ENCODE peak calls at places on chromosomes 5 and 9, in seven cellular contexts. U is Peyer's patch, B is adrenal gland, R is K562, W is sigmoid colon, D is stomach, V is esophagus squamous epithelium. T is an unnamed sample. For H3K36me3, the result is how much of the 10 kb centered on the place peaks cover.

GRCh38 chr5:142621227-142621626 is 64.7 kb downstream of the FGF1 start:
- DNase-seq in D (no peak), V (no peak), R (no peak), U (no peak), W (no peak), B (no peak), T (no peak)

GRCh38 chr9:89610391-89610925 is 5.6 kb downstream of the GADD45G start:
- DNase-seq in V (no peak), R (no peak), U (no peak), B (no peak), D (no peak), W (no peak), T (no peak)

GRCh38 chr5:124997186-124997893 is 250.9 kb upstream of the ZNF608 start:
- DNase-seq in V (no peak), B (no peak), D (no peak), W (no peak), U (no peak), R (no peak), T (no peak)

GRCh38 chr5:77431719-77432118 is 60.4 kb downstream of the WDR41 start:
- DNase-seq in D (no peak), W (no peak), B (no peak), V (no peak), U (no peak), R (no peak), T (no peak)

GRCh38 chr9:126151031-126151670 is 175.5 kb upstream of the MVB12B start:
- DNase-seq in B (peak), R (no peak), D (peak), W (no peak), V (no peak), U (no peak), T (no peak)

GRCh38 chr9:30628915-30629564 is 1755.4 kb upstream of the ACO1 start:
- DNase-seq in R (no peak), V (no peak), U (no peak), B (no peak), D (no peak), W (no peak), T (no peak)

GRCh38 chr5:176866913-176867312 is 32.2 kb downstream of the HK3 start:
- DNase-seq in R (peak), W (no peak), B (peak), V (no peak), D (no peak), U (no peak), T (no peak)

GRCh38 chr5:178201221-178201926 is 3.0 kb upstream of the HNRNPAB start:
- DNase-seq in R (no peak), V (no peak), W (peak), U (no peak), B (peak), D (no peak), T (no peak)

GRCh38 chr9:17398351-17398750 is 180.5 kb upstream of the SH3GL2 start:
- DNase-seq in D (no peak), V (no peak), R (no peak), W (no peak), U (no peak), B (no peak), T (no peak)

GRCh38 chr5:2864515-2864914 is 113.0 kb upstream of the IRX2 start:
- DNase-seq in R (no peak), U (no peak), D (no peak), W (peak), V (no peak), B (no peak), T (no peak)

GRCh38 chr9:116039893-116040292 is 113.7 kb upstream of the PAPPA start:
- DNase-seq in D (no peak), W (no peak), R (no peak), V (no peak), U (no peak), B (no peak), T (no peak)

GRCh38 chr5:142929602-142930001 is 159.4 kb downstream of the ARHGAP26 start:
- DNase-seq in R (no peak), W (no peak), D (no peak), B (no peak), U (no peak), V (no peak), T (peak)

GRCh38 chr9:116390306-116391228 is 237.0 kb downstream of the PAPPA start:
- DNase-seq in V (no peak), B (no peak), R (no peak), W (no peak), D (no peak), U (no peak), T (no peak)

GRCh38 chr9:129021091-129021490 is 7.0 kb downstream of the SH3GLB2 start:
- DNase-seq in W (no peak), D (peak), R (no peak), B (peak), U (peak), V (no peak), T (no peak)

GRCh38 chr9:650362-650761 is 191.1 kb upstream of the DMRT1 start:
- DNase-seq in R (no peak), V (no peak), D (no peak), U (no peak), B (no peak), W (no peak), T (no peak)

GRCh38 chr5:75275736-75276135 is 39.1 kb upstream of the ANKRD31 start:
- DNase-seq in D (no peak), V (no peak), R (no peak), W (no peak), U (no peak), B (no peak), T (no peak)

GRCh38 chr5:56516936-56517521 is 283.9 kb upstream of the ANKRD55 start:
- DNase-seq in R (peak), W (no peak), B (peak), V (no peak), D (peak), U (no peak), T (peak)

GRCh38 chr5:132663771-132664695 is 6.1 kb downstream of the IL13 start:
- DNase-seq in B (no peak), U (no peak), D (peak), W (no peak), V (no peak), R (peak), T (no peak)

GRCh38 chr9:79213417-79214125 is 358.2 kb upstream of the TLE4 start:
- DNase-seq in U (no peak), R (no peak), B (no peak), D (no peak), W (no peak), V (no peak), T (no peak)

GRCh38 chr5:65811004-65811403 is 89.0 kb downstream of the NLN start:
- DNase-seq in U (no peak), W (no peak), V (no peak), D (no peak), R (no peak), B (no peak), T (no peak)

GRCh38 chr9:89674667-89675402 is 70.0 kb downstream of the GADD45G start:
- DNase-seq in B (peak), D (peak), V (no peak), W (no peak), U (no peak), R (no peak), T (no peak)

GRCh38 chr5:91941590-91941989 is 558.5 kb upstream of the ARRDC3 start:
- DNase-seq in V (no peak), U (no peak), D (no peak), B (no peak), W (no peak), R (no peak), T (no peak)

GRCh38 chr5:172853355-172853975 is 19.4 kb downstream of the ERGIC1 start:
- DNase-seq in R (no peak), V (no peak), W (no peak), D (no peak), U (no peak), B (no peak), T (no peak)

GRCh38 chr5:154663424-154663823 is 91.8 kb upstream of the LARP1 start:
- DNase-seq in D (no peak), R (no peak), B (no peak), V (no peak), W (no peak), U (no peak), T (no peak)

GRCh38 chr9:94199776-94200175 is 59.3 kb upstream of the ZNF169 start:
- DNase-seq in D (no peak), R (no peak), B (no peak), U (no peak), V (no peak), W (no peak), T (no peak)

GRCh38 chr9:75088646-75089368 is 493 bp downstream of the OSTF1 start:
- DNase-seq in R (peak), B (peak), V (peak), U (peak), D (peak), W (peak), T (peak)

GRCh38 chr5:112253478-112254250 is 165.4 kb downstream of the EPB41L4A start:
- DNase-seq in V (no peak), U (no peak), B (peak), D (no peak), R (no peak), W (peak), T (no peak)

GRCh38 chr9:121509175-121509574 is 9.5 kb upstream of the GGTA1 start:
- DNase-seq in W (no peak), B (no peak), D (no peak), V (no peak), U (no peak), R (no peak), T (no peak)

GRCh38 chr5:64680289-64680688 is 10.0 kb upstream of the SHISAL2B start:
- DNase-seq in U (no peak), R (peak), D (no peak), B (no peak), V (no peak), W (no peak), T (no peak)

GRCh38 chr5:80760680-80761079 is 105.9 kb upstream of the DHFR start:
- DNase-seq in R (no peak), W (no peak), U (no peak), B (no peak), D (no peak), V (no peak), T (no peak)

GRCh38 chr5:91528831-91529230 is 145.7 kb upstream of the ARRDC3 start:
- DNase-seq in U (no peak), B (no peak), V (no peak), R (no peak), W (no peak), D (no peak), T (no peak)

GRCh38 chr5:82820958-82821880 is 256.0 kb downstream of the TMEM167A start:
- DNase-seq in R (no peak), W (no peak), B (no peak), U (no peak), D (no peak), V (no peak), T (no peak)

GRCh38 chr9:114382951-114383865 is 4.6 kb downstream of the AKNA start:
- DNase-seq in W (peak), B (no peak), U (peak), R (no peak), V (no peak), D (no peak), T (no peak)
- TF ChIP-seq POLR2A in W (no peak), B (no peak), U (no peak), R (no peak), V (no peak), D (no peak), T (no peak)

GRCh38 chr5:181239062-181239663 is 4.5 kb downstream of the RACK1 start:
- DNase-seq in B (no peak), U (no peak), R (no peak), W (peak), D (no peak), V (no peak), T (no peak)
- H3K36me3 ChIP-seq in B (half or more), U (under half), R (half or more), W (half or more), D (half or more), V (under half), T (half or more)

GRCh38 chr9:9560382-9561035 is 1052.3 kb downstream of the PTPRD start:
- DNase-seq in R (no peak), U (no peak), B (no peak), V (no peak), W (no peak), D (no peak), T (no peak)

GRCh38 chr9:9556865-9557803 is 1055.7 kb downstream of the PTPRD start:
- DNase-seq in B (no peak), W (no peak), U (no peak), V (no peak), R (no peak), D (no peak), T (no peak)

GRCh38 chr9:9552665-9553064 is 1060.1 kb downstream of the PTPRD start:
- DNase-seq in D (no peak), V (no peak), U (no peak), R (no peak), W (no peak), B (no peak), T (no peak)

GRCh38 chr9:9558907-9559306 is 1053.9 kb downstream of the PTPRD start:
- DNase-seq in V (no peak), W (no peak), U (no peak), D (no peak), R (no peak), B (no peak), T (no peak)

GRCh38 chr9:9557804-9558334 is 1054.9 kb downstream of the PTPRD start:
- DNase-seq in D (no peak), R (no peak), V (no peak), W (no peak), B (no peak), U (no peak), T (no peak)
- H3K27ac ChIP-seq in D (no peak), R (no peak), V (no peak), W (no peak), B (no peak), U (no peak), T (no peak)

DNA sequence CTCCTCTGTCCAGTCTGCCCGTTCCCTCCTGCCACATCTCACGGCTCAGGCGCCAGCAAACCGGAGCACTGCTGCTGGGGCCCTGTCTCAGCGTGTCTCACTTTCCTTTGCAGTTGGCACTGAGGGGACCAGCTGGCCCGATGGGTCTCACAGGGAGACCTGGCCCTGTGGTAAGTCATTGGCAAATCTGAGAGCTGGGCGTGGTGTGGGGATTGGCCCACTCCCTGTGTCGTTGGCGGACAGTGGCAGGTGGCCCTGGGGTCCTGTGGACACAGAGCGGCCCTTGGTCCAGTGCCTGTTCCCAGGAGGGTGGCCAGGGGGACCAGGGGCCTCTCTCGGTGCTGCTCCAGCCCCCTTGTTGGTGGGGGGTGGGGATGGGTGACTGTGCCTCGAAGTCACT is 110.9 kb downstream of the COL5A1 start:
- DNase-seq in V (no peak), R (no peak), U (no peak), D (no peak), B (no peak), W (no peak), T (no peak)
- TF ChIP-seq POLR2A in V (no peak), R (no peak), U (no peak), D (no peak), B (no peak), W (no peak), T (no peak)

GRCh38 chr9:98006127-98006796 is 23.1 kb downstream of the ANP32B start:
- DNase-seq in U (no peak), B (no peak), W (no peak), V (no peak), D (no peak), R (no peak), T (no peak)
- H3K36me3 ChIP-seq in U (under half), B (half or more), W (half or more), V (under half), D (half or more), R (half or more), T (under half)

GRCh38 chr9:68562456-68562855 is 21.8 kb upstream of the TMEM252 start:
- DNase-seq in U (no peak), V (no peak), W (no peak), R (no peak), D (no peak), B (no peak), T (no peak)

GRCh38 chr9:68555416-68555815 is 14.7 kb upstream of the TMEM252 start:
- DNase-seq in V (no peak), B (no peak), R (no peak), W (no peak), U (no peak), D (no peak), T (no peak)

GRCh38 chr9:68560131-68560844 is 19.6 kb upstream of the TMEM252 start:
- DNase-seq in B (peak), V (no peak), R (peak), U (peak), W (peak), D (peak), T (peak)
- H3K27ac ChIP-seq in B (peak), V (peak), R (no peak), U (no peak), W (peak), D (peak), T (no peak)

GRCh38 chr5:39270172-39270848 is 50.9 kb upstream of the FYB1 start:
- DNase-seq in V (no peak), D (no peak), B (no peak), R (no peak), W (no peak), U (no peak), T (no peak)
- TF ChIP-seq POLR2A in V (no peak), D (no peak), B (no peak), R (no peak), W (no peak), U (no peak), T (no peak)

GRCh38 chr9:72039532-72039931 is 20.9 kb downstream of the C9orf57 start:
- DNase-seq in W (no peak), B (no peak), U (no peak), V (no peak), R (no peak), D (no peak), T (no peak)

GRCh38 chr9:72038408-72038807 is 22.0 kb downstream of the C9orf57 start:
- DNase-seq in B (no peak), D (peak), W (no peak), R (no peak), U (no peak), V (no peak), T (no peak)

GRCh38 chr9:72037571-72037970 is 22.8 kb downstream of the C9orf57 start:
- DNase-seq in D (no peak), V (no peak), R (no peak), U (no peak), W (no peak), B (no peak), T (no peak)

GRCh38 chr9:72041369-72041768 is 19.0 kb downstream of the C9orf57 start:
- DNase-seq in W (no peak), D (no peak), B (no peak), R (no peak), U (no peak), V (no peak), T (no peak)

DNA sequence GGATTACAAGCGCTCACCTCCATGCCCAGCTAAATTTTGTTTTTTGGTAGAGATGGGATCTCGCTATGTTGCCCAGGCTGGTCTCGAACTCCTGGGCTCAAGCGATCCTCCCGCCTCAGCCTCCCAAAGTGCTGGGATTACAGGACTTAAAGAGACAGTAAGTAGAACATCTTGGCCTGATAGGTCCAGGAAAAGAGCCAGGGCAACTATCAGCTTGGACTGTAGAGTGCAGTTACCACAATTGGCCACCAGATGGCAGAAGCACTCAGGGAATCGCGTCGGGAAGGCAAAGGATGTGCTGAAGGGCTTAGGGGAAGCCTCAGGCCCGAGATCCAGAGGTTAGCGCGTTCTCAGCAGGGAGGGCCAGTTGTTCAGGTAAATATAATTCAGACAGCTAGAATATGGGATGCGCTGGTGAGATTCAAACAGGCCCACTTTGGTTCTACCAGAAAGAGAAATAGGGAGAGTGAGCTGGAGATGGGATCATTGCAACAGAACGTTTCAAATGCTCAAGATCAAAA is 21.5 kb downstream of the C9orf57 start:
- DNase-seq in U (peak), B (peak), R (peak), W (peak), V (no peak), D (peak), T (peak)
- H3K36me3 ChIP-seq in U (under half), B (under half), R (under half), W (under half), V (under half), D (under half), T (under half)

T was measured in body of pancreas.